ENCODE peak calls at places on chromosomes 11 and 22, in seven cellular contexts. One of them, this sample, is unnamed. For H3K4me1, the result is how much of the 10 kb centered on the place peaks cover.

GRCh38 chr22:49369726-49370717 is 457.7 kb downstream of the BRD1 start:
- DNase-seq in BE2C: no peak
- DNase-seq in uterus: no peak
- DNase-seq in IMR-90: no peak
- DNase-seq in kidney: peak
- DNase-seq in MM.1S: no peak
- DNase-seq in mammary epithelial cell: no peak
- DNase-seq in this sample: no peak

GRCh38 chr11:90222459-90223247 is at the start of gene CHORDC1:
- DNase-seq in kidney: peak
- DNase-seq in MM.1S: peak
- DNase-seq in mammary epithelial cell: peak
- DNase-seq in uterus: peak
- DNase-seq in BE2C: peak
- DNase-seq in IMR-90: peak
- DNase-seq in this sample: peak

GRCh38 chr11:60767388-60767811 is 10.7 kb downstream of the MS4A15 start:
- DNase-seq in BE2C: peak
- DNase-seq in MM.1S: no peak
- DNase-seq in kidney: no peak
- DNase-seq in uterus: no peak
- DNase-seq in IMR-90: no peak
- DNase-seq in mammary epithelial cell: no peak
- DNase-seq in this sample: peak

GRCh38 chr11:8098879-8099278 is 17.9 kb downstream of the TUB start:
- DNase-seq in kidney: no peak
- DNase-seq in IMR-90: peak
- DNase-seq in BE2C: no peak
- DNase-seq in MM.1S: no peak
- DNase-seq in uterus: no peak
- DNase-seq in mammary epithelial cell: no peak
- DNase-seq in this sample: peak

GRCh38 chr11:18368236-18368635 is 26.1 kb upstream of the LDHA start:
- DNase-seq in BE2C: no peak
- DNase-seq in IMR-90: peak
- DNase-seq in MM.1S: no peak
- DNase-seq in uterus: no peak
- DNase-seq in mammary epithelial cell: peak
- DNase-seq in kidney: no peak
- DNase-seq in this sample: peak

GRCh38 chr11:17066691-17067090 is 10.8 kb downstream of the RPS13 start:
- DNase-seq in uterus: no peak
- DNase-seq in kidney: no peak
- DNase-seq in MM.1S: no peak
- DNase-seq in BE2C: no peak
- DNase-seq in mammary epithelial cell: no peak
- DNase-seq in IMR-90: no peak
- DNase-seq in this sample: no peak

GRCh38 chr11:23563591-23563990 is 703.3 kb upstream of the CCDC179 start:
- DNase-seq in MM.1S: no peak
- DNase-seq in kidney: no peak
- DNase-seq in BE2C: no peak
- DNase-seq in IMR-90: no peak
- DNase-seq in uterus: no peak
- DNase-seq in mammary epithelial cell: no peak
- DNase-seq in this sample: no peak

GRCh38 chr11:2993000-2993330 is 836 bp upstream of the NAP1L4 start:
- DNase-seq in MM.1S: peak
- DNase-seq in IMR-90: no peak
- DNase-seq in mammary epithelial cell: no peak
- DNase-seq in BE2C: no peak
- DNase-seq in uterus: no peak
- DNase-seq in kidney: no peak
- DNase-seq in this sample: no peak

GRCh38 chr22:46538816-46539163 is 1.4 kb upstream of the CELSR1 start:
- DNase-seq in MM.1S: no peak
- DNase-seq in uterus: no peak
- DNase-seq in kidney: no peak
- DNase-seq in IMR-90: peak
- DNase-seq in mammary epithelial cell: peak
- DNase-seq in BE2C: no peak
- DNase-seq in this sample: peak

GRCh38 chr22:17919276-17920144 is 104.9 kb downstream of the MICAL3 start:
- DNase-seq in uterus: no peak
- DNase-seq in BE2C: no peak
- DNase-seq in kidney: no peak
- DNase-seq in mammary epithelial cell: no peak
- DNase-seq in IMR-90: no peak
- DNase-seq in MM.1S: no peak
- DNase-seq in this sample: no peak

GRCh38 chr22:19432092-19432844 is at the start of gene MRPL40:
- DNase-seq in MM.1S: peak
- DNase-seq in kidney: peak
- DNase-seq in IMR-90: peak
- DNase-seq in uterus: peak
- DNase-seq in mammary epithelial cell: peak
- DNase-seq in BE2C: peak
- DNase-seq in this sample: peak

GRCh38 chr11:118281284-118281683 is 17.2 kb upstream of the MPZL2 start:
- DNase-seq in uterus: no peak
- DNase-seq in mammary epithelial cell: peak
- DNase-seq in MM.1S: peak
- DNase-seq in kidney: no peak
- DNase-seq in BE2C: no peak
- DNase-seq in IMR-90: no peak
- DNase-seq in this sample: no peak

GRCh38 chr11:69131644-69132300 is 24.0 kb upstream of the SMIM38 start:
- DNase-seq in BE2C: peak
- DNase-seq in MM.1S: peak
- DNase-seq in uterus: peak
- DNase-seq in IMR-90: peak
- DNase-seq in mammary epithelial cell: peak
- DNase-seq in kidney: peak
- DNase-seq in this sample: peak

DNA sequence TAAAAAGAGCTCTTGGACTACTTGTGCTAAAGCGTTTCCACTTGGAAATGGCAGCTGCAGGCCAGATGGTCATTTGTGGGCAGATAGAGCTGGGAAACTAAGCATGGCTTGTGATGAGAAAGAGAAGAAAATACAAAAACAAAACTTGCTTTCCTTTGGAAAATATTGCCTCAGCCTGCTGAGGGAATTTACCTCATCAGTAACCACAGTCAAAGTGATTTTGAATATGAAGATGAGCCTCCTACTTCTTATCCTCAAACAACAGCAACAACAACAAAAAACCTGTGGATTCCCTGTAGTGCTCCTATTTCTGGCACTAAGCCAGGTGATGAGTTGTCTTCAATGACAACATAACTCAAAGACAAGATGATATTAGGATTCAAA is 62.7 kb upstream of the FIBIN start:
- DNase-seq in mammary epithelial cell: no peak
- DNase-seq in MM.1S: no peak
- DNase-seq in IMR-90: peak
- DNase-seq in kidney: no peak
- DNase-seq in BE2C: no peak
- DNase-seq in uterus: no peak
- DNase-seq in this sample: peak
- H3K4me1 ChIP-seq in mammary epithelial cell: under half
- H3K4me1 ChIP-seq in MM.1S: under half
- H3K4me1 ChIP-seq in IMR-90: under half
- H3K4me1 ChIP-seq in kidney: under half
- H3K4me1 ChIP-seq in BE2C: under half
- H3K4me1 ChIP-seq in uterus: under half
- H3K4me1 ChIP-seq in this sample: under half

GRCh38 chr11:1917523-1918435 is 1.7 kb upstream of the TNNT3 start:
- DNase-seq in mammary epithelial cell: no peak
- DNase-seq in MM.1S: no peak
- DNase-seq in kidney: no peak
- DNase-seq in BE2C: no peak
- DNase-seq in uterus: peak
- DNase-seq in IMR-90: no peak
- DNase-seq in this sample: peak

GRCh38 chr11:1916986-1917522 is 2.4 kb upstream of the TNNT3 start:
- DNase-seq in IMR-90: no peak
- DNase-seq in MM.1S: no peak
- DNase-seq in uterus: peak
- DNase-seq in mammary epithelial cell: no peak
- DNase-seq in kidney: no peak
- DNase-seq in BE2C: no peak
- DNase-seq in this sample: no peak

GRCh38 chr11:1919428-1920127 is at the start of gene TNNT3:
- DNase-seq in BE2C: no peak
- DNase-seq in IMR-90: no peak
- DNase-seq in uterus: peak
- DNase-seq in kidney: no peak
- DNase-seq in mammary epithelial cell: no peak
- DNase-seq in MM.1S: no peak
- DNase-seq in this sample: peak

GRCh38 chr11:1920128-1920908 is 815 bp downstream of the TNNT3 start:
- DNase-seq in uterus: no peak
- DNase-seq in MM.1S: no peak
- DNase-seq in kidney: no peak
- DNase-seq in IMR-90: no peak
- DNase-seq in BE2C: no peak
- DNase-seq in mammary epithelial cell: no peak
- DNase-seq in this sample: no peak

DNA sequence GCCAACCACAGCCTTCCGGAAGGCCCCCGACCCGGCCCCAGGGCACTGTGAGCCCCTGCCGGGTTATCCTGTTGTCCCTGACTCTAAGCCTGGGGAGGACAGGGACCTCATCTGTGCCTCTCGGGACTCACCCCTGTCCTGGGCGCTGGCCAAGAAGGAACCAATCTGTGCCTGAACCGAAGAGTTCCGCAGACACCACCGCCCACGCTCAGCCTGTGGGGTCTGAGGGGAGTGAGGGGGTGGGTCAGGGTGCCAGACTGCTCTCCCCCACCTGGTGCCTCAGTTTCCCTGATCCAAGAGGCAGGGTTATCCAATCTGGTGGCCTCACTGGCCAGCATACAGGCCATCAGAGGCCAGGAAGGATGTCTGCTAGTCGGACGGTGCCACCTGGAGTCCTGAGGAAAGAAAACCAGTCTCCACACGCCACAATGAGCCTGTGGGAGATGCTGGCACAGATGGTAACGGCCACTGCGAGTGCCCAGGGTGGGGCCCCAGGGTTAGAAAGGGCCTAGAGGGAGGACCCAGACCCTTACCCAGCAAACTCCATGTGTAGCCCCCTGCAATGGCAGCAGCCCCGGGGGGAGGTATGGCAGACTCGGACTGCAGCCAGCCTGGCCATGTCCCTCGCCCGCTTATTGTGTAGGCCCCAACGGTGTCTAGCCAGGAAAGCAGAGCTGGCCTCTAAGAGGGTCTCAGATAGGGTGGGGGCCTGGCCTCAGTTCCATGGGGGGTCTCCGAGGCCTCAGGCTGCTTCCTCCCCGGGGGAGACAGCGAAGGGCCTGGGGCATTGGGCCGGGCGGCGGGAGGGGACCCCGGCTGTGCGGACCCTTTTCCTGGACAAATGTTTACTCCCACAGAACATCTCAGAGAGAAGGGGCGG is 827 bp upstream of the TNNT3 start:
- DNase-seq in MM.1S: no peak
- DNase-seq in uterus: peak
- DNase-seq in kidney: no peak
- DNase-seq in IMR-90: no peak
- DNase-seq in mammary epithelial cell: no peak
- DNase-seq in BE2C: no peak
- DNase-seq in this sample: no peak
- H3K4me1 ChIP-seq in MM.1S: under half
- H3K4me1 ChIP-seq in uterus: under half
- H3K4me1 ChIP-seq in kidney: under half
- H3K4me1 ChIP-seq in IMR-90: under half
- H3K4me1 ChIP-seq in mammary epithelial cell: under half
- H3K4me1 ChIP-seq in BE2C: under half
- H3K4me1 ChIP-seq in this sample: under half

DNA sequence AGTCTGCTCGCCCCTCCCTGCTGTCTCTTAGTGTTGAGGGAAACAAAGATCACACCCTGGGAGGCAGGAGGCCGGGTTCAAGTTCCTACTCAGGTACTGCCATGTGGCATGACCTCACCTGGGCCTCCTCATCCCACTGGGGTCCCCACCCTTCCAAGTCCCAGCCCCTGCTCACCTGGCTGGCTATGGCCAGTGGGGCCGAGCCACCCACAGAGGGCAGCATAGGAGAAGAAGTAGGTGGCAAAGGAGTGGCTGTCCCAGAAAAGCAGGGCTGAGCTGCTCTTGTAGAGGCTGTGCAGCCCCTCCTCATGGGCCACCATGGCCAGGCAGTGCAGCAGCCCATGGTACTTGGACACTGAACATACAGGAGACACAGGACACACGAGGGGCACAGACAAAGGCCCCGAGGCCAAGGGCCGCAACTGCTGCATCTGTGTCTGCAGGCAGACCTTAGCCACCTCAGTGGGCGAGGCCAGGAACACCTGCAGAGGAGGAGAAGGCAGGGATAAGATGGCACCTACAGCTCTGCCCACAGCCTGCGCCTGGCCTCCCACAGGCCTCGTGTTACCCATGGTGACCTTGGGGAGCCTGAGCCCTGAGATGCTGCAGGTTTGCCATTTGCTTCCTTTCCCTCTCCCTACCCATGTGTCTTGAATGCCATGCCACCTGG is 50.6 kb upstream of the MPEG1 start:
- DNase-seq in kidney: peak
- DNase-seq in uterus: no peak
- DNase-seq in MM.1S: no peak
- DNase-seq in IMR-90: no peak
- DNase-seq in mammary epithelial cell: peak
- DNase-seq in BE2C: no peak
- DNase-seq in this sample: no peak
- H3K4me1 ChIP-seq in kidney: under half
- H3K4me1 ChIP-seq in uterus: under half
- H3K4me1 ChIP-seq in MM.1S: under half
- H3K4me1 ChIP-seq in IMR-90: under half
- H3K4me1 ChIP-seq in mammary epithelial cell: under half
- H3K4me1 ChIP-seq in BE2C: under half
- H3K4me1 ChIP-seq in this sample: under half

GRCh38 chr22:25829808-25830777 is 88.1 kb downstream of the MYO18B start:
- DNase-seq in uterus: no peak
- DNase-seq in mammary epithelial cell: no peak
- DNase-seq in kidney: no peak
- DNase-seq in BE2C: peak
- DNase-seq in IMR-90: no peak
- DNase-seq in MM.1S: no peak
- DNase-seq in this sample: no peak

GRCh38 chr22:25828422-25828821 is 86.4 kb downstream of the MYO18B start:
- DNase-seq in BE2C: no peak
- DNase-seq in mammary epithelial cell: no peak
- DNase-seq in uterus: no peak
- DNase-seq in kidney: no peak
- DNase-seq in MM.1S: no peak
- DNase-seq in IMR-90: no peak
- DNase-seq in this sample: no peak

GRCh38 chr22:25829237-25829636 is 87.2 kb downstream of the MYO18B start:
- DNase-seq in IMR-90: no peak
- DNase-seq in BE2C: no peak
- DNase-seq in uterus: no peak
- DNase-seq in mammary epithelial cell: peak
- DNase-seq in MM.1S: no peak
- DNase-seq in kidney: no peak
- DNase-seq in this sample: no peak

GRCh38 chr22:25824828-25825474 is 83.0 kb downstream of the MYO18B start:
- DNase-seq in IMR-90: no peak
- DNase-seq in mammary epithelial cell: no peak
- DNase-seq in MM.1S: no peak
- DNase-seq in uterus: no peak
- DNase-seq in BE2C: no peak
- DNase-seq in kidney: no peak
- DNase-seq in this sample: no peak

GRCh38 chr22:25827415-25827814 is 85.4 kb downstream of the MYO18B start:
- DNase-seq in MM.1S: no peak
- DNase-seq in uterus: no peak
- DNase-seq in kidney: no peak
- DNase-seq in BE2C: no peak
- DNase-seq in IMR-90: no peak
- DNase-seq in mammary epithelial cell: no peak
- DNase-seq in this sample: no peak
- H3K4me1 ChIP-seq in MM.1S: under half
- H3K4me1 ChIP-seq in uterus: under half
- H3K4me1 ChIP-seq in kidney: under half
- H3K4me1 ChIP-seq in BE2C: under half
- H3K4me1 ChIP-seq in IMR-90: under half
- H3K4me1 ChIP-seq in mammary epithelial cell: under half
- H3K4me1 ChIP-seq in this sample: under half

This sample was measured in GM23248.